ENCODE peak calls at places on chromosome 22, in seven cellular contexts. N is K562, K is A549, S is SK-N-SH, O is GM12878, G is HCT116, B is endothelial cell of umbilical vein. M is an unnamed sample.
A peak's percentile ranks its signal among the peaks of the same experiment; 100 is the strongest.

GRCh38 chr22:44368611-44369010 is 55.9 kb upstream of the SHISAL1 start:
- DNase-seq in N (no peak), K (no peak), S (no peak), O (no peak), G (no peak), B (no peak), M (no peak)

GRCh38 chr22:37558815-37559214 is 1.5 kb upstream of the CDC42EP1 start:
- DNase-seq in N (no peak), K (no peak), S (no peak), O (no peak), G (no peak), B (no peak), M (no peak)

GRCh38 chr22:39661842-39662676 is 91.5 kb downstream of the CACNA1I start:
- DNase-seq in N (peak; percentile 66), K (no peak), S (no peak), O (no peak), G (no peak), B (no peak), M (no peak)

GRCh38 chr22:31654408-31654807 is 7.6 kb downstream of the PISD start:
- DNase-seq in N (no peak), K (no peak), S (no peak), O (no peak), G (no peak), B (no peak), M (no peak)

GRCh38 chr22:45009881-45010531 is at the start of gene PHF21B:
- DNase-seq in N (peak; percentile 13), K (peak; percentile 71), S (peak; percentile 97), O (no peak), G (no peak), B (peak; percentile 4), M (no peak)

GRCh38 chr22:45036154-45036553 is 26.3 kb upstream of the PHF21B start:
- DNase-seq in N (no peak), K (no peak), S (no peak), O (no peak), G (no peak), B (no peak), M (no peak)

GRCh38 chr22:37726240-37726887 is 29.5 kb downstream of the TRIOBP start:
- DNase-seq in N (no peak), K (no peak), S (no peak), O (no peak), G (no peak), B (no peak), M (peak; percentile 54)

GRCh38 chr22:44206696-44207095 is 26.0 kb downstream of the PARVG start:
- DNase-seq in N (no peak), K (no peak), S (peak; percentile 13), O (no peak), G (no peak), B (no peak), M (no peak)

GRCh38 chr22:25331050-25331449 is 111.6 kb downstream of the CRYBB2 start:
- DNase-seq in N (no peak), K (no peak), S (no peak), O (no peak), G (no peak), B (no peak), M (no peak)

GRCh38 chr22:37852418-37852817 is 3.2 kb downstream of the EIF3L start:
- DNase-seq in N (peak; percentile 18), K (no peak), S (no peak), O (no peak), G (no peak), B (no peak), M (no peak)

GRCh38 chr22:49305215-49305965 is 522.3 kb downstream of the BRD1 start:
- DNase-seq in N (peak; percentile 63), K (peak; percentile 49), S (peak; percentile 90), O (no peak), G (peak; percentile 18), B (peak; percentile 4), M (peak; percentile 62)

GRCh38 chr22:37178350-37179125 is 9.5 kb downstream of the C1QTNF6 start:
- DNase-seq in N (no peak), K (peak; percentile 69), S (no peak), O (no peak), G (no peak), B (peak; percentile 65), M (no peak)

GRCh38 chr22:43476751-43477150 is 64.9 kb downstream of the MPPED1 start:
- DNase-seq in N (no peak), K (no peak), S (no peak), O (no peak), G (no peak), B (no peak), M (no peak)

GRCh38 chr22:42820075-42820763 is 36.9 kb downstream of the ARFGAP3 start:
- DNase-seq in N (peak; percentile 37), K (no peak), S (no peak), O (no peak), G (no peak), B (peak; percentile 63), M (peak; percentile 23)

GRCh38 chr22:26777402-26777801 is 120.0 kb downstream of the MIAT start:
- DNase-seq in N (peak; percentile 9), K (no peak), S (no peak), O (no peak), G (no peak), B (no peak), M (no peak)

GRCh38 chr22:17087176-17088131 is 2.7 kb downstream of the IL17RA start:
- DNase-seq in N (peak; percentile 27), K (no peak), S (no peak), O (peak; percentile 55), G (no peak), B (no peak), M (peak; percentile 88)

GRCh38 chr22:17086301-17086700 is 1.5 kb downstream of the IL17RA start:
- DNase-seq in N (no peak), K (no peak), S (no peak), O (no peak), G (no peak), B (no peak), M (peak; percentile 77)

GRCh38 chr22:17084554-17085276 is at the start of gene IL17RA:
- DNase-seq in N (peak; percentile 95), K (peak; percentile 81), S (peak; percentile 77), O (peak; percentile 68), G (peak; percentile 66), B (peak; percentile 85), M (peak; percentile 96)

GRCh38 chr22:17085277-17086091 is 684 bp downstream of the IL17RA start:
- DNase-seq in N (peak; percentile 28), K (no peak), S (no peak), O (no peak), G (no peak), B (no peak), M (peak; percentile 60)

GRCh38 chr22:17086750-17087149 is 1.9 kb downstream of the IL17RA start:
- DNase-seq in N (no peak), K (no peak), S (no peak), O (no peak), G (no peak), B (no peak), M (peak; percentile 58)
- H3K4me3 ChIP-seq in N (no peak overlapping the region), K (no peak overlapping the region), S (no peak overlapping the region), O (peak overlapping the region; percentile 84), G (no peak overlapping the region), B (no peak overlapping the region), M (peak overlapping the region; percentile 92)

GRCh38 chr22:29307658-29308147 is 1.3 kb downstream of the GAS2L1 start:
- DNase-seq in N (no peak), K (no peak), S (peak; percentile 54), O (no peak), G (no peak), B (no peak), M (peak; percentile 31)

GRCh38 chr22:29310065-29310862 is 3.8 kb downstream of the GAS2L1 start:
- DNase-seq in N (no peak), K (no peak), S (no peak), O (no peak), G (no peak), B (no peak), M (no peak)

GRCh38 chr22:29308148-29308790 is 1.8 kb downstream of the GAS2L1 start:
- DNase-seq in N (no peak), K (no peak), S (peak; percentile 24), O (no peak), G (no peak), B (no peak), M (no peak)

GRCh38 chr22:29309332-29310064 is 3.0 kb downstream of the GAS2L1 start:
- DNase-seq in N (no peak), K (no peak), S (peak; percentile 66), O (no peak), G (no peak), B (peak; percentile 64), M (peak; percentile 33)

GRCh38 chr22:29308791-29309262 is 2.4 kb downstream of the GAS2L1 start:
- DNase-seq in N (no peak), K (no peak), S (peak; percentile 39), O (no peak), G (no peak), B (peak; percentile 49), M (peak; percentile 88)
- TF ChIP-seq MAX in N (no peak), K (no peak), S (no peak), O (no peak), G (no peak), B (no peak), M (no peak)

GRCh38 chr22:17419348-17419747 is 50.1 kb downstream of the CECR2 start:
- DNase-seq in N (no peak), K (no peak), S (no peak), O (no peak), G (no peak), B (no peak), M (no peak)
- TF ChIP-seq CTCF in N (no peak), K (no peak), S (no peak), O (no peak), G (no peak), B (no peak), M (no peak)

DNA sequence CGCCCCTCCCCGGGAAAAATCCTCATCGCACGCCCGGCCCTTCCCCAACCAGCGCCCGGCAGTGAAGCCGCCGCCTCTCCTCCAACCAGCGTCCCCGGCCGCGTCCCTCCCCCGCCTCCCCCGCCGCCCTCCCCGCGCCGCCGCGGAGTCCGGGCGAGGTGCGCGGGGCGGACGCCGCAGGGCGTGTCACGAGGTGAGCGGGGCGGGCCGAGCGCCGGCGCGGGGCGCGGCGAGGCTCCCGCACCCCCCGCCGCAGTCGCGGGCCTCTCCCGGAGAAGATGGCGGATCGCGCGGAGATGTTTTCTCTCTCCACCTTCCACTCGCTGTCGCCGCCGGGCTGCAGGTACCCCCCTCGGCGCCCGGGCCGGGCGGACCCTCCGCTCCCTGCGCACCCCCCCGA is at the start of gene MAPK8IP2:
- DNase-seq in N (peak; percentile 25), K (no peak), S (peak; percentile 93), O (no peak), G (no peak), B (no peak), M (no peak)
- H3K4me3 ChIP-seq in N (no peak within 1 kb of the TSS), K (peak within 1 kb of the TSS; percentile 56), S (peak within 1 kb of the TSS; percentile 26), O (no peak within 1 kb of the TSS), G (peak within 1 kb of the TSS; percentile 36), B (no peak within 1 kb of the TSS), M (no peak within 1 kb of the TSS)

M was measured in NB4.